ENCODE peak calls at places on chromosomes 1 and 21, in eight cellular contexts. D is ovary, C is chondrocyte, Q is H9, K is cardiac fibroblast, P is GM12865, H is osteocyte, Z is left ventricle myocardium inferior. I is an unnamed sample.

GRCh38 chr1:147599362-147600118 is 58.2 kb downstream of the BCL9 start:
- DNase-seq in K (peak), C (peak), P (peak), D (peak), H (peak), Q (peak), Z (peak), I (peak)

GRCh38 chr1:115669002-115669673 is 27.4 kb downstream of the VANGL1 start:
- DNase-seq in H (no peak), P (no peak), K (peak), C (no peak), Q (no peak), D (no peak), Z (no peak), I (no peak)

GRCh38 chr1:154866995-154867795 is 2.9 kb downstream of the KCNN3 start:
- DNase-seq in Q (peak), C (no peak), K (peak), D (peak), Z (no peak), P (no peak), H (no peak), I (peak)

GRCh38 chr1:53710584-53710983 is 28.4 kb downstream of the GLIS1 start:
- DNase-seq in K (no peak), P (no peak), C (no peak), H (no peak), D (no peak), Q (no peak), Z (no peak), I (no peak)

GRCh38 chr1:83901547-83902155 is 97.3 kb downstream of the TTLL7 start:
- DNase-seq in C (no peak), Z (no peak), P (no peak), K (peak), D (no peak), Q (no peak), H (no peak), I (no peak)

GRCh38 chr1:55007626-55008025 is 8.9 kb downstream of the BSND start:
- DNase-seq in P (no peak), K (peak), D (no peak), C (no peak), Z (no peak), H (no peak), Q (no peak), I (no peak)

GRCh38 chr1:98030483-98030882 is 109.6 kb upstream of the DPYD start:
- DNase-seq in H (no peak), P (no peak), Z (no peak), C (no peak), D (no peak), K (no peak), Q (no peak), I (no peak)

GRCh38 chr1:30087465-30087864 is 635.9 kb downstream of the MATN1 start:
- DNase-seq in H (no peak), C (no peak), P (no peak), Q (peak), K (no peak), D (no peak), Z (no peak), I (no peak)

GRCh38 chr1:189619682-189620332 is 857.9 kb downstream of the BRINP3 start:
- DNase-seq in K (peak), Q (no peak), D (no peak), Z (no peak), H (no peak), C (no peak), P (no peak), I (no peak)

GRCh38 chr1:159924025-159924790 is 1.1 kb downstream of the TAGLN2 start:
- DNase-seq in Q (peak), C (no peak), H (peak), D (peak), P (peak), K (peak), Z (peak), I (peak)

GRCh38 chr1:22018583-22019559 is 17.4 kb downstream of the CELA3A start:
- DNase-seq in C (no peak), Q (no peak), K (peak), H (peak), Z (no peak), D (no peak), P (peak), I (peak)
- TF ChIP-seq CTCF in C (peak), Q (peak), K (peak), H (peak), Z (no peak), D (no peak), P (peak), I (peak)

GRCh38 chr1:107323765-107324164 is 182.9 kb downstream of the NTNG1 start:
- DNase-seq in Q (no peak), K (no peak), C (no peak), Z (no peak), D (no peak), H (no peak), P (no peak), I (no peak)

GRCh38 chr1:107315652-107316051 is 174.8 kb downstream of the NTNG1 start:
- DNase-seq in Q (no peak), D (no peak), Z (no peak), P (no peak), H (no peak), K (no peak), C (no peak), I (no peak)

GRCh38 chr1:107318932-107319331 is 178.1 kb downstream of the NTNG1 start:
- DNase-seq in Q (peak), P (peak), H (no peak), Z (no peak), K (no peak), D (no peak), C (no peak), I (no peak)
- TF ChIP-seq CTCF in Q (peak), P (no peak), H (no peak), Z (no peak), K (no peak), D (no peak), C (no peak), I (no peak)

DNA sequence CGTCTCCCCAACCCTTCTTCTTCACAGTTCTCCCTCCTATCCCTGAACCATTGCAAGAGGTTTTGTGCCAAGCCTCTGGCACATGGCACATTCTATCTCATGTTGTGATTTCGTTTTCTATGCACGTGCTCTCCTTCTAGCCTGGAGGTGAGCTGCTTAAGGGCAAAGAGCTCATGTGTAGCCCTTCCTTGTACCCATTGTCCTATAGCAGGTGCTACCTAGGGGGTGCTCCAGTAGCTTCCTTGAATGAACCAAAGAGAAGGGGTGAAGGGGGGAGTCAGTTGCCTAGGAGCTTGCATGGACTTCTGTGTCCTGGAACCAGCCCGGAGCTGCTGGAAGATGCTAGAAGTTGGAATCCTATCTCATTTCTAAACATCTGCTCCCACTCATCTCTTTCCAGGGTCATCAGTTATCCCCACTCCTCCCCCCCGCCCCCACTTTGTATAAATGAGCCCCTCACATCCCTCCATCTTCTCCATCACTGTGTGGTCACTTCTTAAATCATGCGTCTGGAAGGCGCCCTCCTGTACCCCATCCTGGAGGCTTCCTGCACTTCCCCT is 535 bp upstream of the DISC1 start:
- DNase-seq in K (no peak), H (no peak), D (no peak), C (no peak), Z (no peak), Q (peak), P (peak), I (no peak)
- TF ChIP-seq CTCF in K (no peak), H (no peak), D (no peak), C (no peak), Z (no peak), Q (no peak), P (no peak), I (no peak)

GRCh38 chr1:178541396-178541795 is 28.5 kb downstream of the TEX35 start:
- DNase-seq in P (no peak), C (no peak), Q (no peak), D (no peak), H (no peak), K (no peak), Z (no peak), I (no peak)

GRCh38 chr1:178543291-178543609 is 30.3 kb downstream of the TEX35 start:
- DNase-seq in H (no peak), Z (no peak), D (peak), P (no peak), Q (no peak), K (no peak), C (no peak), I (peak)

GRCh38 chr1:178541829-178542553 is 29.1 kb downstream of the TEX35 start:
- DNase-seq in P (peak), D (no peak), H (no peak), Q (peak), C (no peak), K (peak), Z (no peak), I (peak)

GRCh38 chr1:178544531-178544930 is 31.6 kb downstream of the TEX35 start:
- DNase-seq in Z (no peak), D (no peak), P (no peak), K (no peak), C (no peak), Q (no peak), H (no peak), I (no peak)

DNA sequence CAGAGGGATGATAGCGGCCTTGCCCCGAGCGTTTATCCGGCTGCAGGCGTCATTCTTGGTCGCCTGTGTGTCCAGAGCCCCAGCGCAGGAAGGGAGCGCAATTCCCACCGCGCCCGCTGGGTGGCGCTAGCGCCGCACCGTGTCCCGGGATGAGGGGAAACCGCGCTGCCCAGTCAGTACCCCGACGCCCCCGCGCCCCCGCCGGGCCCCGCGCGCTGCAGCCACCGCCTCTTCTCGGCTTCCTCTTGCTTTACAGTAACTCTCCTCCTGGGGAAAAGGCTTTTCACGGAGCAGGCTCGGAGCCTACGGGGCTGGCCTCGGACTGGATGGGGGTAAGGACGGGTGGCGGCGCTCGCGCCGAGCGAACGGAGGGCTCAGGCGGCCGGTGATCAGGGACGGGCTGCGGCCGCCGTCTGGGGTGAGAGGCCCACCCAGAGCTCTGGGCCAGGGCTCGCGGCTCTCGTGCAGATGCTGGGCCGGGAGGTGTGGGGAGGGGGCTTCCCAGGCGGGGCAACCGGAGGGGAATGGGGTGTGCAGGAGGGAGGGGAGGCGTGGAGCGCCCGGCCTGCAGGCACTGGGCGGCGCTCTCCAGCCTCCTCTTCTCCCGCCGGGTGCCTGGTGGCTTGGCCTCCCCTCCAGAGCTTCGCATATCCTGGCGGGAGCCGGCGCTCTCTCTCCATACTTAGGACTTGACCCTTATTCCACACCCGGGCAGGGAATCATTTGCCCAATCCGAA is 29.8 kb downstream of the TEX35 start:
- DNase-seq in Q (peak), K (peak), H (peak), Z (peak), D (peak), C (no peak), P (peak), I (peak)
- TF ChIP-seq CTCF in Q (peak), K (peak), H (peak), Z (peak), D (peak), C (peak), P (peak), I (peak)

DNA sequence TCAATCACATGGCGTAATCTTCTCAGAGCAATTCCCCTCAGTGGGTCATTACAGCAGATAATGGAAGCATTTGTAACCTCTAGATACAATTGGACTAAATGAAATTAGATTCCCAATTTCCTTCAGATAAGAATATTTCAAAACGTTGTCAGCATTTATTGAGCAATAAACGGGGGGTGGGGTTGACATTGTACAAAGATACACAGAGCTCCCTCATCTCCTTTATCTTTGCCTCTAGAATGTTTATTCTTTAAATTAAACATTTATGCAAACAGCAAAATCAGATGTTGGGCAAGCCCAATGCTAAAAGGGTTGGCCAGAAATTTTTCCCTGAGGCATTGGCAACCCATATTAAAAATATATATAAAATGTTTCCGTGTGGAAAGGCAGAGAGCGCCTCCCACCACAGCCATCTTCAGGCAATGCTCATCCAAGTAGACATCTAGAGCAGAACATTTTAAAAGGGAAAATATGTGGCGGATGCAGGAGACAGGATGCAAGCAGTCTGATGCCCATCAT is 240.7 kb downstream of the NCAM2 start:
- DNase-seq in K (no peak), D (no peak), C (no peak), H (no peak), Q (no peak), Z (no peak), P (no peak), I (no peak)
- TF ChIP-seq CTCF in K (no peak), D (no peak), C (no peak), H (no peak), Q (no peak), Z (no peak), P (no peak), I (no peak)

DNA sequence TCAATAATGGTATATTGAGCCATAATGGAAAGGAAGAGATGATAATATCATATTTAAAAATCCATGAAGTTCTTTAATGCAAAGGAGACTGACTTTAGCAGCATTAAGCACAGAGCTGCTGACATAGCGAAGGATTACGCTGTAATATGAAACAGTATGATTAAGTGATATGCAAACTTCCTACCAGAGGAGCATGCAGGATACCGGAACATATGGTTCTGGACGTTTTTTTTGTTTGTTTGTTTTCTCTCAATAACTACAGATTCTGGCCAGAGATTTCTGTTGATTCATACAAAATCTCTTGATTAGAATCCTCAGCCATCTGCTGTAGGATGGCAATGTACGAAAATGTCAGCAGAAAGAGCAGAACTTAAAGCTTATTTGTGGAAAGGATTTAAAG is 970.8 kb downstream of the KCNT2 start:
- DNase-seq in D (no peak), H (no peak), Z (no peak), K (no peak), P (no peak), C (no peak), Q (no peak), I (no peak)
- TF ChIP-seq CTCF in D (no peak), H (no peak), Z (no peak), K (no peak), P (no peak), C (no peak), Q (no peak), I (no peak)

DNA sequence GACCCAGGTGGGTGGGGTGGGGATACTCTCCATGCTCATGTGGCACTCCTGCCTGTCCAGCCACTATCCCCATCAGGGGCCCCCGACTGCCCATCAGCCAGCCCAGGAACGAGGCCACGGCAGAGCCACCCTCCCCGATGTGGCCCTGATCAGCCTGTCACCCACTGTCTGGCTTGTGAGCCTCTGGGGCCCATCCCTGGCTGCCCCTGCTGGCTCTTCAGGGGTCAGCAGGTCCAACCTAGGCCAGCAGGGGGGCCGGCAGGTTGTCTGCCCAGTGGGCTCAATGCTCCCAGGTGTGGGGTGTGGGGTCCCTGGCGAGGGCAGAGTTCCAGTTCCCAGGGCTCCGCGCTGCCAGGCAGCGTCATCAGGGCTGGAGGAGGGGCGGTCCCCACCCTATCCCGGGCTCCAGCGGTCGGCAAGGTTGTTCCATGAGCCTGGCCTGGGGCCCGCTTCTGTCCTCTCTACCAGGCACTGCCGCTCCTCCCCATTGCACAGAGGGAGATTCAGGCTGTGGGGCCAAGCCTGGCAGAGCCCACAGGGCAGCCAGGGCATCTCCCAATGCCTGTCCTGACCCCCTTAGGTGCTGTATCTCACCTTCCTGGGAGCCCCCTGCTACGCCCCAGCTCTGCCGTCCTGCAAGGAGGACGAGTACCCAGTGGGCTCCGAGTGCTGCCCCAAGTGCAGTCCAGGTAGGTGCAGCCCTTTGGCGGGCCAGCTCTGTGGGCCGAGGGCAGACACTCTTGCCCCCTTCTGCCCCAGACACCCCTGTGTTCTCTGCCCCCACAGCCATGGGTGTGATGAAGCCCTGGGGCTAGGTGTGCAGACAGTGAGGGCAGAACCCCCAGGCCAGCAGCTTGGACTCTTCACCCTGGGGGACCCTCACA is 1.2 kb downstream of the TNFRSF14 start:
- DNase-seq in Q (no peak), Z (no peak), H (no peak), C (no peak), P (no peak), D (no peak), K (no peak), I (no peak)
- TF ChIP-seq CTCF in Q (no peak), Z (no peak), H (no peak), C (no peak), P (no peak), D (no peak), K (no peak), I (no peak)

DNA sequence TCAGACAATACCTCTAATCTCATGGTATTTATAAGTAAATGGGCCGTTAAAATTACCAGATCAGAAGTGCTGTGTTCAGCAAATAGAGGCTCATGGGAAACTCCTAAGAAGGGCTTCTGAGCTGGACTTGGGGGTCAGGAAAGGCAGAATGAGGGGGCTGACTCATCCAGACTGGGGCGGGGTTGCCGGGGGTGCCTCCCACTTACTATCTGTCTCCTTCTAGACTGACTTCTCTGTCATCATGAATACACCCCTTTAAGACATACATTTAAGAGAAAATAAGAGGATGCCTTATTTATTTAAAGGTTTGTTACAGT is 96.0 kb upstream of the ERRFI1 start:
- DNase-seq in Z (no peak), Q (no peak), D (no peak), P (no peak), C (no peak), H (no peak), K (peak), I (no peak)
- TF ChIP-seq CTCF in Z (no peak), Q (no peak), D (no peak), P (no peak), C (no peak), H (no peak), K (no peak), I (no peak)

GRCh38 chr1:248618878-248619277 is 16.0 kb downstream of the OR2T11 start:
- DNase-seq in Z (peak), C (no peak), D (no peak), H (no peak), Q (no peak), K (peak), P (peak), I (peak)

GRCh38 chr1:248618119-248618518 is 16.8 kb downstream of the OR2T11 start:
- DNase-seq in H (no peak), C (no peak), Z (no peak), P (no peak), D (no peak), Q (no peak), K (no peak), I (no peak)

GRCh38 chr1:248625971-248626370 is 8.9 kb downstream of the OR2T11 start:
- DNase-seq in P (no peak), K (no peak), H (no peak), Z (no peak), C (no peak), D (no peak), Q (no peak), I (no peak)

GRCh38 chr1:248625166-248625565 is 9.7 kb downstream of the OR2T11 start:
- DNase-seq in D (no peak), K (no peak), C (no peak), H (no peak), Q (no peak), Z (no peak), P (no peak), I (no peak)

GRCh38 chr1:248622491-248623106 is 12.3 kb downstream of the OR2T11 start:
- DNase-seq in Q (no peak), D (no peak), P (peak), Z (no peak), H (no peak), K (peak), C (no peak), I (peak)
- TF ChIP-seq CTCF in Q (peak), D (no peak), P (peak), Z (peak), H (peak), K (peak), C (peak), I (peak)